ENCODE peak calls at places on chromosomes 4 and X, in four cellular contexts. F is ovary, R is OCI-LY7, W is GM12865. Z is an unnamed sample.

GRCh38 chrX:110210417-110211139 is 107.3 kb downstream of the AMMECR1 start:
- DNase-seq in F (no peak), R (no peak), W (no peak), Z (no peak)

GRCh38 chrX:100973411-100973810 is 3.9 kb downstream of the ARL13A start:
- DNase-seq in F (no peak), R (no peak), W (no peak), Z (no peak)

GRCh38 chr4:84994280-84994679 is 27.8 kb upstream of the WDFY3 start:
- DNase-seq in F (no peak), R (no peak), W (no peak), Z (no peak)

GRCh38 chr4:170423137-170423536 is 333.4 kb upstream of the AADAT start:
- DNase-seq in F (no peak), R (no peak), W (no peak), Z (no peak)

GRCh38 chrX:24575496-24575895 is 71.7 kb downstream of the PCYT1B start:
- DNase-seq in F (no peak), R (no peak), W (no peak), Z (no peak)

GRCh38 chr4:2792711-2793577 is at the start of gene SH3BP2:
- DNase-seq in F (peak), R (peak), W (peak), Z (peak)

GRCh38 chrX:129472116-129472515 is 51.2 kb downstream of the SMARCA1 start:
- DNase-seq in F (no peak), R (no peak), W (no peak), Z (no peak)

GRCh38 chr4:179626687-179627086 is 2184.4 kb upstream of the AGA start:
- DNase-seq in F (no peak), R (no peak), W (no peak), Z (no peak)

GRCh38 chr4:1167244-1167949 is 5.0 kb downstream of the SPON2 start:
- DNase-seq in F (peak), R (peak), W (peak), Z (peak)

GRCh38 chr4:55030606-55031005 is 94.8 kb downstream of the KDR start:
- DNase-seq in F (no peak), R (no peak), W (no peak), Z (no peak)

GRCh38 chrX:133444952-133445831 is 29.9 kb upstream of the GPC4 start:
- DNase-seq in F (no peak), R (no peak), W (no peak), Z (no peak)

GRCh38 chr4:114729339-114729738 is 130.7 kb downstream of the UGT8 start:
- DNase-seq in F (no peak), R (no peak), W (peak), Z (no peak)

GRCh38 chr4:155608231-155608885 is 58.3 kb upstream of the GUCY1A1 start:
- DNase-seq in F (no peak), R (no peak), W (no peak), Z (no peak)

GRCh38 chr4:97106161-97106560 is 1037.1 kb downstream of the STPG2 start:
- DNase-seq in F (no peak), R (no peak), W (no peak), Z (no peak)

GRCh38 chr4:117965608-117966007 is 68.7 kb upstream of the NDST3 start:
- DNase-seq in F (no peak), R (no peak), W (no peak), Z (no peak)

GRCh38 chrX:65723706-65724105 is 56.3 kb downstream of the MSN start:
- DNase-seq in F (no peak), R (no peak), W (peak), Z (peak)

GRCh38 chrX:107851215-107851614 is 25.5 kb downstream of the MID2 start:
- DNase-seq in F (no peak), R (no peak), W (no peak), Z (no peak)

GRCh38 chrX:107845625-107846024 is 20.0 kb downstream of the MID2 start:
- DNase-seq in F (no peak), R (no peak), W (no peak), Z (no peak)

GRCh38 chrX:107849747-107850478 is 24.2 kb downstream of the MID2 start:
- DNase-seq in F (no peak), R (no peak), W (no peak), Z (no peak)
- TF ChIP-seq CTCF in F (no peak), R (no peak), W (no peak), Z (no peak)

DNA sequence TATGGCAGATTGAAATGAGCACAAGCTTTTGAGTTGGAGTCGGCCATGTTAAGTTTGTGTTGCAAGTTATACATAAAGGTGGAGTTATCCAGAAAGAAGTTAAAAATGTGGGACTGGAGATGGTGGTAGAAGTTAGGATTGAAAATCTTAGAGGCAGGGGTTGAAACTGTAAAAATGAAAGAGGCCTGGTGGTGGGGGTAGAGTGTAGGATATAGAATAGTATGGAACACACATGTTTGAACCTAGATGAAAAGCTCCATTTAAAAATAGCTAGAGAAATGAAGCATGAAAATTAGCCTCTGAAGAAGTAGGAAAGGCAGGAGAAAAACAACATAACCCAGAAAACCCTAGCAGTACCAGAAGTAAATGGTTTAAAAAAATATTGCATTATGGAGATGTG is 131.8 kb upstream of the ENPEP start:
- DNase-seq in F (no peak), R (no peak), W (peak), Z (peak)
- TF ChIP-seq CTCF in F (no peak), R (peak), W (peak), Z (no peak)

GRCh38 chr4:6134612-6135220 is 65.6 kb downstream of the JAKMIP1 start:
- DNase-seq in F (no peak), R (peak), W (peak), Z (peak)
- TF ChIP-seq CTCF in F (no peak), R (peak), W (peak), Z (peak)

GRCh38 chr4:77692847-77693432 is 87.3 kb downstream of the CXCL13 start:
- DNase-seq in F (no peak), R (no peak), W (no peak), Z (no peak)

GRCh38 chr4:77699731-77700210 is 94.2 kb downstream of the CXCL13 start:
- DNase-seq in F (no peak), R (peak), W (no peak), Z (no peak)

GRCh38 chr4:77695769-77696168 is 90.1 kb downstream of the CXCL13 start:
- DNase-seq in F (no peak), R (no peak), W (no peak), Z (no peak)

GRCh38 chr4:77701111-77701510 is 95.5 kb downstream of the CXCL13 start:
- DNase-seq in F (no peak), R (no peak), W (no peak), Z (no peak)

GRCh38 chr4:77697860-77698599 is 92.4 kb downstream of the CXCL13 start:
- DNase-seq in F (no peak), R (peak), W (peak), Z (no peak)
- TF ChIP-seq CTCF in F (no peak), R (peak), W (peak), Z (no peak)